ENCODE peak calls at places on chromosome 14, in nine cellular contexts. D is mucosa of descending colon; M is PC-3; B is naive thymus-derived CD4-positive, alpha-beta T cell; Y is HS-27A; E is hepatic stellate cell; Z is HuH-7.5; P is Calu3; V is ACHN. W is an unnamed sample.

GRCh38 chr14:32933623-32933942 is 5.1 kb upstream of the NPAS3 start:
- DNase-seq in Z (no peak), Y (no peak), E (peak), D (no peak), V (no peak), B (no peak), P (no peak), M (peak), W (no peak)

GRCh38 chr14:105844047-105844630 is 317.8 kb downstream of the TMEM121 start:
- DNase-seq in V (no peak), E (no peak), Y (no peak), M (no peak), Z (no peak), B (no peak), D (no peak), P (no peak), W (no peak)

GRCh38 chr14:39422243-39422642 is 10.0 kb downstream of the FBXO33 start:
- DNase-seq in P (no peak), E (no peak), M (no peak), D (no peak), Y (no peak), V (no peak), B (no peak), Z (no peak), W (no peak)

GRCh38 chr14:21382886-21383847 is 652 bp downstream of the SUPT16H start:
- DNase-seq in E (peak), V (peak), Y (peak), M (peak), D (peak), B (peak), Z (peak), P (peak), W (peak)

GRCh38 chr14:94769413-94770250 is at the start of gene GSC:
- DNase-seq in P (peak), E (no peak), Z (no peak), D (peak), M (peak), V (peak), B (no peak), Y (no peak), W (no peak)

GRCh38 chr14:99525699-99526080 is 44.5 kb downstream of the CCNK start:
- DNase-seq in Z (no peak), P (no peak), V (no peak), E (no peak), D (peak), M (no peak), Y (no peak), B (no peak), W (no peak)

GRCh38 chr14:63091394-63091996 is 46.2 kb upstream of the KCNH5 start:
- DNase-seq in B (no peak), M (no peak), P (no peak), Z (no peak), E (no peak), D (no peak), Y (no peak), V (no peak), W (no peak)

GRCh38 chr14:84792722-84793410 is 737.1 kb upstream of the FLRT2 start:
- DNase-seq in P (no peak), V (no peak), Z (no peak), Y (no peak), E (no peak), M (no peak), B (no peak), D (no peak), W (no peak)

GRCh38 chr14:59630281-59630963 is 53.8 kb upstream of the CCDC175 start:
- DNase-seq in D (no peak), M (no peak), E (peak), P (no peak), Y (no peak), Z (no peak), V (no peak), B (no peak), W (no peak)

GRCh38 chr14:81311128-81311527 is 89.0 kb downstream of the STON2 start:
- DNase-seq in D (no peak), V (no peak), M (no peak), Y (no peak), E (no peak), B (no peak), P (no peak), Z (no peak), W (no peak)

GRCh38 chr14:33184587-33184986 is 245.9 kb downstream of the NPAS3 start:
- DNase-seq in Z (no peak), B (no peak), E (no peak), V (no peak), D (no peak), Y (no peak), M (peak), P (no peak), W (no peak)

GRCh38 chr14:94313991-94314655 is 9.0 kb downstream of the SERPINA6 start:
- DNase-seq in V (no peak), B (no peak), Z (no peak), D (no peak), E (no peak), Y (no peak), P (no peak), M (no peak), W (no peak)

GRCh38 chr14:91063119-91063518 is 2.7 kb upstream of the RPS6KA5 start:
- DNase-seq in Z (no peak), P (no peak), E (no peak), V (peak), B (peak), M (peak), Y (no peak), D (no peak), W (peak)

GRCh38 chr14:106635569-106635968 is 1109.2 kb downstream of the TMEM121 start:
- DNase-seq in P (no peak), Z (no peak), Y (no peak), B (no peak), E (no peak), M (no peak), V (no peak), D (no peak), W (no peak)

GRCh38 chr14:100391182-100391581 is 68.0 kb downstream of the SLC25A47 start:
- DNase-seq in Y (no peak), P (no peak), E (no peak), B (no peak), Z (no peak), M (no peak), D (no peak), V (no peak), W (no peak)